ENCODE peak calls at places on chromosomes 6 and 20, in four cellular contexts. Z is left ventricle myocardium inferior, N is HAP-1, M is SK-N-SH. A is an unnamed sample. For H3K9me3, the result is how much of the 10 kb centered on the place peaks cover.

GRCh38 chr20:22529150-22530019 is 55.0 kb downstream of the FOXA2 start:
- DNase-seq in M (no peak), Z (no peak), N (no peak), A (no peak)

GRCh38 chr20:32622585-32623468 is 37.7 kb upstream of the NOL4L start:
- DNase-seq in N (no peak), Z (no peak), M (peak), A (no peak)

GRCh38 chr6:139905404-139906052 is 531.1 kb upstream of the CITED2 start:
- DNase-seq in Z (no peak), N (no peak), M (no peak), A (no peak)

GRCh38 chr6:113669641-113670040 is 187.5 kb upstream of the MARCKS start:
- DNase-seq in N (no peak), Z (no peak), M (no peak), A (no peak)

GRCh38 chr20:24470031-24470781 is 777 bp downstream of the SYNDIG1 start:
- DNase-seq in N (no peak), M (peak), Z (no peak), A (no peak)

GRCh38 chr6:138240476-138241245 is 22.4 kb upstream of the PBOV1 start:
- DNase-seq in Z (no peak), N (no peak), M (no peak), A (no peak)

GRCh38 chr6:428047-428608 is 36.6 kb downstream of the IRF4 start:
- DNase-seq in M (no peak), N (no peak), Z (no peak), A (no peak)

GRCh38 chr20:63893999-63894357 is 948 bp upstream of the DNAJC5 start:
- DNase-seq in M (no peak), Z (no peak), N (no peak), A (no peak)

GRCh38 chr6:102793752-102794151 is 1400.2 kb downstream of the GRIK2 start:
- DNase-seq in Z (no peak), M (no peak), N (no peak), A (no peak)

GRCh38 chr6:81696505-81696904 is 56.0 kb downstream of the TENT5A start:
- DNase-seq in Z (no peak), N (peak), M (no peak), A (no peak)

GRCh38 chr6:15462717-15463525 is 199.9 kb downstream of the DTNBP1 start:
- DNase-seq in Z (no peak), N (no peak), M (peak), A (no peak)

GRCh38 chr20:59630526-59630925 is 26.2 kb downstream of the PHACTR3 start:
- DNase-seq in Z (no peak), M (no peak), N (no peak), A (no peak)

GRCh38 chr6:135084916-135085269 is 30.3 kb upstream of the HBS1L start:
- DNase-seq in N (no peak), M (no peak), Z (no peak), A (no peak)

GRCh38 chr6:38489951-38490350 is 149.8 kb downstream of the BTBD9 start:
- DNase-seq in M (no peak), N (no peak), Z (no peak), A (no peak)

GRCh38 chr6:44062771-44063560 is 64.3 kb downstream of the MRPL14 start:
- DNase-seq in N (no peak), Z (no peak), M (peak), A (no peak)

GRCh38 chr6:1871936-1872335 is 262.2 kb downstream of the FOXC1 start:
- DNase-seq in Z (peak), N (no peak), M (peak), A (no peak)

GRCh38 chr20:21125072-21125848 is 622 bp upstream of the KIZ start:
- DNase-seq in N (peak), M (peak), Z (no peak), A (no peak)

GRCh38 chr6:43215066-43215465 is 14.2 kb downstream of the DNPH1 start:
- DNase-seq in Z (no peak), N (no peak), M (no peak), A (no peak)

GRCh38 chr6:138517635-138518034 is 18.3 kb upstream of the NHSL1 start:
- DNase-seq in M (peak), Z (no peak), N (no peak), A (peak)

GRCh38 chr6:166007349-166008263 is 160.0 kb downstream of the TBXT start:
- DNase-seq in Z (peak), N (no peak), M (peak), A (no peak)

GRCh38 chr6:89411269-89412070 is 603 bp downstream of the RRAGD start:
- DNase-seq in Z (peak), M (peak), N (peak), A (peak)

GRCh38 chr6:142542704-142543233 is 241.0 kb downstream of the ADGRG6 start:
- DNase-seq in Z (peak), M (no peak), N (no peak), A (no peak)

GRCh38 chr6:53347921-53348435 is 772 bp downstream of the ELOVL5 start:
- DNase-seq in Z (peak), M (peak), N (peak), A (peak)

GRCh38 chr6:82988904-82989303 is 76.7 kb downstream of the UBE3D start:
- DNase-seq in N (no peak), M (no peak), Z (no peak), A (no peak)

GRCh38 chr20:53735536-53736050 is 142.0 kb upstream of the ZNF217 start:
- DNase-seq in M (no peak), N (peak), Z (no peak), A (no peak)

GRCh38 chr6:31734703-31735500 is 1.4 kb downstream of the CLIC1 start:
- DNase-seq in Z (peak), M (no peak), N (no peak), A (no peak)

GRCh38 chr6:39980839-39981580 is 46.7 kb upstream of the MOCS1 start:
- DNase-seq in Z (no peak), N (peak), M (peak), A (no peak)

GRCh38 chr6:3193102-3193837 is 34.2 kb downstream of the TUBB2B start:
- DNase-seq in M (no peak), N (no peak), Z (no peak), A (no peak)

GRCh38 chr6:151229401-151230276 is 10.1 kb upstream of the AKAP12 start:
- DNase-seq in N (no peak), M (no peak), Z (no peak), A (no peak)

GRCh38 chr20:4713401-4713800 is 8.3 kb upstream of the PRND start:
- DNase-seq in M (no peak), Z (no peak), N (no peak), A (no peak)

GRCh38 chr6:122484760-122485159 is 13.2 kb upstream of the SERINC1 start:
- DNase-seq in Z (no peak), M (no peak), N (no peak), A (no peak)

GRCh38 chr20:30485331-30486102 is 771.9 kb upstream of the DEFB115 start:
- DNase-seq in M (peak), N (no peak), Z (no peak), A (no peak)
- H3K9me3 ChIP-seq in M (under half), N (under half), Z (under half), A (under half)

DNA sequence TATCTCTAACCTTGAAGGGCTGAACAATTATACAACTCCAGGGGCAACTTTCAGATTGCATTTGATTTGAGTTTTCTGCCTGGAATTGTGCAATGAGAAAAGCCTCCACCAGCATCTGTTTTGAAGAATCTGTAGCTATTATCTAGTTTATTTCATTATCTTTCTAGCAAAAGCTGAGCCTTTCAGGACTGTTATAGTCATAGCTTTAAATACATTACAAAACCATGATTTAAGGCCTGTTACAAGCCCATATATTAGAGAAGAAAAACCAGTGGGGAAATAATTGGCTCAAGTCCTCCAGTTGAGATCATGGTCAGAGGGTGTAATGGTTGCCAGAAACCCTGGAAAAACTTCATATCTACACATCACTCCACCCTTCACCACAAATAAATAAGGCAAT is 676.2 kb downstream of the HDGFL1 start:
- DNase-seq in Z (no peak), M (peak), N (no peak), A (no peak)
- H3K9me3 ChIP-seq in Z (under half), M (under half), N (under half), A (under half)

DNA sequence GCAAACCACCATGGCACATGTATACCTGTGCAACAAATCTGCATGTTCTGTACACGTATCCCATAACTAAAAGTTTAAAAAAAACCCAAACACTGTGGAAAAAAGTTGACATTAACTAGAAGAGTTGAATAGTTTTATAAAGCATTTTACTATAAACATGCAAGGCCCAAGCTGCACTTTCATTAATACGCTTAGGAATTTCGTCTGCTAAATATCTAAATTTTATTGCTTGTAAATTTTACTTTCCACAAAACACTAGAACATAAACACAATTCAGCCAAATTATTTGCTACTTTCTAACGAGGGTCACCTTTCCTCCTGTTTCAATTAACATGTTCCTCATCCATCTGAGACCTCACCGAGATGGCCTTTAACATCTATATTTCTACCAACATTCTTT is 74.4 kb upstream of the MAN1A1 start:
- DNase-seq in N (no peak), Z (no peak), M (no peak), A (no peak)
- H3K9me3 ChIP-seq in N (under half), Z (half or more), M (under half), A (under half)

GRCh38 chr20:16007164-16007563 is 566.1 kb downstream of the KIF16B start:
- DNase-seq in N (no peak), Z (no peak), M (no peak), A (no peak)

GRCh38 chr20:16001286-16001685 is 572.0 kb downstream of the KIF16B start:
- DNase-seq in N (no peak), Z (no peak), M (no peak), A (no peak)

GRCh38 chr20:16005612-16006493 is 567.4 kb downstream of the KIF16B start:
- DNase-seq in Z (no peak), N (peak), M (no peak), A (no peak)

GRCh38 chr20:16004108-16004854 is 569.0 kb downstream of the KIF16B start:
- DNase-seq in Z (peak), N (no peak), M (no peak), A (no peak)

DNA sequence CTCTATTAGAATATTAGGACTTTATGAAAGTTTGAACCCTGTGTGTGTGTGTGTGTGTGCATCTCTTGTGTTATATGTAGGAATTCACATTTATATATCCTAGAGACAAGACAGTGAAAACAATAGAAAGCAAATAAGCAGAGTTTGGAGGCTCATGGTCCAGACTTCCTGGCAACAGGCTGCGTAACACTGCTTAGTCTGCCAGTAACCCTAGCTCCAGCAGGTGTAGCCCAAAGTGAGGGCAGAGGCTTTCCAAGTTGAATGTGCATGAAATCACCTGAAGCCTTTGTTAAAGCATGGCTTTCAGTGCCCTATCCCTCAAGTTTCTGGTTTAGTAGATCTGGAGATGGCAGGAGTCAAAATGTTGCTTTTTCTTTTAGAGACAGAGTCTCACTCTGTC is 569.9 kb downstream of the KIF16B start:
- DNase-seq in Z (no peak), N (no peak), M (no peak), A (no peak)
- H3K9me3 ChIP-seq in Z (under half), N (under half), M (under half), A (under half)

GRCh38 chr20:57075181-57075580 is 191.3 kb downstream of the BMP7 start:
- DNase-seq in Z (no peak), M (no peak), N (no peak), A (no peak)

GRCh38 chr20:57076202-57076651 is 190.2 kb downstream of the BMP7 start:
- DNase-seq in Z (no peak), N (no peak), M (no peak), A (no peak)

GRCh38 chr20:57078101-57078500 is 188.3 kb downstream of the BMP7 start:
- DNase-seq in N (no peak), Z (no peak), M (no peak), A (no peak)

GRCh38 chr20:57079016-57080005 is 187.1 kb downstream of the BMP7 start:
- DNase-seq in M (no peak), N (no peak), Z (no peak), A (no peak)

DNA sequence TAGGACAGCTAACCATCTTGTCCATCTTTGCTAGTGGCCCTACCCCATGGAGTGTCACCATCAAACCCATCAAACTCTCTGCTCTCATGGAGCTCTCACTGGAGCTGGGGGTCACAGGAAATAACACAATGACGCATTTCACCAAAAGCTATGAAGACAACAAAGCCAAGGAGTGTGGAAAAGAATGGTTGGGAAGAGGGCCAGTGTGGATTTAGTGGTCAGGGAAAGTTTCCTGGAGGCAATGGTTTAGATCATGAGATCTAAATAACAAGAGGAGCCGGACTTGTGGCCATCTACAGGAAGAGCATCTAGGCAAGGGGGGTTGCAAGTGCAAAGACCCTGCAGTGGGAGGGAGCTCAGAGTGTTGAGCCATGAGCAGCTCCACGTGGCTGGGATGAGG is 189.5 kb downstream of the BMP7 start:
- DNase-seq in M (no peak), Z (no peak), N (no peak), A (no peak)
- H3K9me3 ChIP-seq in M (under half), Z (under half), N (under half), A (under half)

GRCh38 chr6:161128230-161128629 is 136.7 kb downstream of the MAP3K4 start:
- DNase-seq in Z (no peak), M (no peak), N (no peak), A (no peak)

GRCh38 chr6:161130606-161131005 is 139.0 kb downstream of the MAP3K4 start:
- DNase-seq in N (no peak), Z (no peak), M (no peak), A (no peak)

GRCh38 chr6:161127071-161127740 is 135.6 kb downstream of the MAP3K4 start:
- DNase-seq in M (no peak), N (no peak), Z (no peak), A (no peak)

GRCh38 chr6:161128680-161129196 is 137.2 kb downstream of the MAP3K4 start:
- DNase-seq in Z (no peak), N (no peak), M (no peak), A (no peak)

DNA sequence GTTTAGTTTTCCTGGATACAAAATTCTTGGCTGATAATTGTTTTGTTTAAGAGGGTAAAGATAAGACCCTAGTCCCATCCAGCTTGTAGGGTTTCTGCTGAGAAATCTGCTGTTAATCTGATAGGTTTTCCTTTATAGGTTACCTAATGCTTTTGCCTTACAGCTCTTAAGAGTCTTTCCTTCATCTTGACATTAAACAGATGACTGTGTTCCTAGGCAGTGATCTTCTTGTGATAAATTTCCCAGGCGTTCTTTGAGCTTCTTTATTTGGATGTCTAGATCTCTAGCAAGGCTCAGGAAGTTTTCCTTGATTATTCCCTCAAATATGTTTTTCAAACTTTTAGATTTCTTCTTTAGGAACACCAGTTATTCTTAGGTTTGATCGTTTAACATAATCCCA is 134.0 kb downstream of the MAP3K4 start:
- DNase-seq in Z (no peak), N (no peak), M (no peak), A (no peak)
- H3K9me3 ChIP-seq in Z (under half), N (under half), M (under half), A (under half)